ENCODE peak calls at places on chromosome 7, in four cellular contexts. One of them, this sample, is unnamed.

GRCh38 chr7:27147211-27148030 is at the start of gene HOXA6:
- DNase-seq in GM12865: no peak
- DNase-seq in cerebellum: no peak
- DNase-seq in T-helper 2 cell: no peak
- DNase-seq in this sample: no peak

GRCh38 chr7:114293289-114294012 is 121.2 kb upstream of the FOXP2 start:
- DNase-seq in GM12865: no peak
- DNase-seq in cerebellum: no peak
- DNase-seq in T-helper 2 cell: no peak
- DNase-seq in this sample: peak

GRCh38 chr7:64888561-64888900 is 14.5 kb upstream of the ZNF273 start:
- DNase-seq in GM12865: no peak
- DNase-seq in cerebellum: no peak
- DNase-seq in T-helper 2 cell: no peak
- DNase-seq in this sample: no peak

GRCh38 chr7:16422100-16422430 is 727 bp upstream of the CRPPA start:
- DNase-seq in GM12865: no peak
- DNase-seq in cerebellum: no peak
- DNase-seq in T-helper 2 cell: no peak
- DNase-seq in this sample: peak

GRCh38 chr7:54544356-54545240 is 2.4 kb downstream of the VSTM2A start:
- DNase-seq in GM12865: no peak
- DNase-seq in cerebellum: no peak
- DNase-seq in T-helper 2 cell: no peak
- DNase-seq in this sample: no peak

GRCh38 chr7:153504288-153505075 is 547.7 kb upstream of the DPP6 start:
- DNase-seq in GM12865: no peak
- DNase-seq in cerebellum: no peak
- DNase-seq in T-helper 2 cell: no peak
- DNase-seq in this sample: no peak

GRCh38 chr7:101547022-101547915 is 81.8 kb downstream of the MYL10 start:
- DNase-seq in GM12865: no peak
- DNase-seq in cerebellum: no peak
- DNase-seq in T-helper 2 cell: no peak
- DNase-seq in this sample: no peak

GRCh38 chr7:55517191-55517633 is 55.1 kb downstream of the VOPP1 start:
- DNase-seq in GM12865: peak
- DNase-seq in cerebellum: no peak
- DNase-seq in T-helper 2 cell: peak
- DNase-seq in this sample: no peak

GRCh38 chr7:41628926-41629325 is 74.0 kb downstream of the INHBA start:
- DNase-seq in GM12865: no peak
- DNase-seq in cerebellum: no peak
- DNase-seq in T-helper 2 cell: no peak
- DNase-seq in this sample: no peak

GRCh38 chr7:13016036-13016581 is 328.7 kb downstream of the ARL4A start:
- DNase-seq in GM12865: no peak
- DNase-seq in cerebellum: no peak
- DNase-seq in T-helper 2 cell: no peak
- DNase-seq in this sample: no peak

GRCh38 chr7:107133396-107133795 is 35.4 kb upstream of the HBP1 start:
- DNase-seq in GM12865: no peak
- DNase-seq in cerebellum: peak
- DNase-seq in T-helper 2 cell: no peak
- DNase-seq in this sample: no peak

GRCh38 chr7:39567294-39567693 is 1.1 kb downstream of the YAE1 start:
- DNase-seq in GM12865: no peak
- DNase-seq in cerebellum: no peak
- DNase-seq in T-helper 2 cell: no peak
- DNase-seq in this sample: no peak

GRCh38 chr7:75945297-75946168 is 30.6 kb downstream of the POR start:
- DNase-seq in GM12865: no peak
- DNase-seq in cerebellum: no peak
- DNase-seq in T-helper 2 cell: no peak
- DNase-seq in this sample: no peak

GRCh38 chr7:55129409-55130078 is 110.7 kb downstream of the EGFR start:
- DNase-seq in GM12865: no peak
- DNase-seq in cerebellum: no peak
- DNase-seq in T-helper 2 cell: no peak
- DNase-seq in this sample: no peak

GRCh38 chr7:74480861-74481417 is 27.2 kb downstream of the GTF2IRD1 start:
- DNase-seq in GM12865: no peak
- DNase-seq in cerebellum: no peak
- DNase-seq in T-helper 2 cell: no peak
- DNase-seq in this sample: no peak

GRCh38 chr7:89771003-89771636 is 383.1 kb upstream of the STEAP1 start:
- DNase-seq in GM12865: no peak
- DNase-seq in cerebellum: no peak
- DNase-seq in T-helper 2 cell: no peak
- DNase-seq in this sample: peak

GRCh38 chr7:16200591-16200990 is 220.7 kb downstream of the CRPPA start:
- DNase-seq in GM12865: no peak
- DNase-seq in cerebellum: no peak
- DNase-seq in T-helper 2 cell: no peak
- DNase-seq in this sample: no peak

GRCh38 chr7:119838444-119838843 is 434.5 kb upstream of the KCND2 start:
- DNase-seq in GM12865: no peak
- DNase-seq in cerebellum: no peak
- DNase-seq in T-helper 2 cell: no peak
- DNase-seq in this sample: no peak

GRCh38 chr7:69517985-69518731 is 80.1 kb upstream of the AUTS2 start:
- DNase-seq in GM12865: no peak
- DNase-seq in cerebellum: peak
- DNase-seq in T-helper 2 cell: no peak
- DNase-seq in this sample: no peak